ENCODE peak calls at places on chromosomes 13 and 19, in ten cellular contexts. H, G, M, D, C, R, T, K, Y and Z are unnamed samples.

GRCh38 chr19:48548253-48548911 is 3.6 kb upstream of the SULT2B1 start:
- DNase-seq in G (no peak), D (no peak), R (no peak), H (no peak), M (no peak), K (no peak), C (no peak), Y (no peak), T (no peak), Z (no peak)

GRCh38 chr19:334296-335071 is 10.1 kb downstream of the MIER2 start:
- DNase-seq in H (no peak), K (no peak), M (no peak), D (no peak), Y (no peak), T (no peak), R (no peak), C (no peak), G (no peak), Z (no peak)

GRCh38 chr19:33863436-33863835 is 66.8 kb downstream of the KCTD15 start:
- DNase-seq in C (no peak), H (no peak), R (no peak), Y (no peak), T (no peak), M (no peak), K (no peak), D (no peak), G (no peak), Z (no peak)

GRCh38 chr13:98252931-98253470 is 75.9 kb upstream of the RNF113B start:
- DNase-seq in M (peak; percentile 84), G (no peak), C (peak; percentile 78), H (no peak), D (no peak), Y (no peak), T (peak; percentile 67), K (no peak), R (no peak), Z (no peak)

GRCh38 chr13:37306778-37307544 is 201.5 kb upstream of the CSNK1A1L start:
- DNase-seq in Y (no peak), D (no peak), T (peak; percentile 90), M (peak; percentile 39), R (no peak), C (peak; percentile 98), H (no peak), G (no peak), K (no peak), Z (no peak)

GRCh38 chr19:1001538-1002166 is 1.4 kb downstream of the GRIN3B start:
- DNase-seq in T (no peak), G (no peak), R (peak; percentile 74), H (peak; percentile 45), K (no peak), M (peak; percentile 47), C (no peak), D (no peak), Y (peak; percentile 68), Z (peak; percentile 62)

GRCh38 chr19:374183-374885 is 29.7 kb upstream of the MIER2 start:
- DNase-seq in D (no peak), K (no peak), Y (no peak), T (no peak), M (no peak), H (no peak), G (no peak), C (no peak), R (no peak), Z (no peak)

GRCh38 chr13:83184819-83185218 is 697.5 kb downstream of the SLITRK1 start:
- DNase-seq in G (no peak), H (no peak), Y (no peak), K (no peak), C (peak; percentile 8), M (no peak), T (peak; percentile 7), D (no peak), R (no peak), Z (no peak)

GRCh38 chr19:16342002-16342715 is 17.5 kb downstream of the KLF2 start:
- DNase-seq in H (no peak), C (peak; percentile 39), T (peak; percentile 55), M (peak; percentile 41), K (no peak), R (no peak), D (peak; percentile 78), G (no peak), Y (no peak), Z (no peak)